ENCODE peak calls at places on chromosomes 7 and 10, in seven cellular contexts. S is adrenal gland, E is HCT116, Z is mammary epithelial cell, Y is PC-9, B is PC-3, U is psoas muscle. M is an unnamed sample.
A peak's percentile ranks its signal among the peaks of the same experiment; 100 is the strongest.

GRCh38 chr10:100878291-100878910 is 34.4 kb upstream of the SLF2 start:
- DNase-seq in S (peak; percentile 85), E (peak; percentile 82), Z (peak; percentile 46), Y (peak; percentile 46), B (peak; percentile 71), U (peak; percentile 34), M (no peak)

GRCh38 chr10:72449842-72450495 is 95.2 kb upstream of the DNAJB12 start:
- DNase-seq in S (no peak), E (no peak), Z (no peak), Y (no peak), B (no peak), U (no peak), M (no peak)

GRCh38 chr10:99993994-99994689 is 15.6 kb downstream of the DNMBP start:
- DNase-seq in S (peak; percentile 87), E (no peak), Z (no peak), Y (no peak), B (peak; percentile 20), U (peak; percentile 52), M (peak; percentile 65)

GRCh38 chr7:1235501-1236131 is 2.9 kb downstream of the UNCX start:
- DNase-seq in S (no peak), E (no peak), Z (peak; percentile 23), Y (no peak), B (no peak), U (no peak), M (no peak)

GRCh38 chr7:47786557-47787248 is 161.6 kb downstream of the PKD1L1 start:
- DNase-seq in S (peak; percentile 92), E (peak; percentile 91), Z (peak; percentile 99), Y (peak; percentile 99), B (peak; percentile 98), U (peak; percentile 57), M (no peak)

GRCh38 chr10:118712930-118713634 is 41.7 kb downstream of the CACUL1 start:
- DNase-seq in S (no peak), E (no peak), Z (no peak), Y (no peak), B (no peak), U (no peak), M (no peak)

GRCh38 chr7:80249619-80250305 is 115.1 kb downstream of the GNAI1 start:
- DNase-seq in S (no peak), E (no peak), Z (no peak), Y (no peak), B (no peak), U (no peak), M (no peak)

GRCh38 chr7:39565538-39565937 is 666 bp upstream of the YAE1 start:
- DNase-seq in S (no peak), E (no peak), Z (peak; percentile 28), Y (no peak), B (peak; percentile 78), U (no peak), M (no peak)

GRCh38 chr7:72493850-72494661 is 81.9 kb upstream of the CALN1 start:
- DNase-seq in S (peak; percentile 86), E (peak; percentile 51), Z (peak; percentile 42), Y (peak; percentile 40), B (peak; percentile 76), U (peak; percentile 24), M (peak; percentile 72)

GRCh38 chr7:36286241-36286640 is 103.4 kb upstream of the ANLN start:
- DNase-seq in S (no peak), E (no peak), Z (no peak), Y (no peak), B (no peak), U (no peak), M (no peak)

GRCh38 chr10:102869290-102870198 is at the start of gene AS3MT:
- DNase-seq in S (peak; percentile 72), E (no peak), Z (no peak), Y (peak; percentile 18), B (peak; percentile 23), U (peak; percentile 31), M (peak; percentile 73)

GRCh38 chr10:48266528-48266927 is 8.0 kb downstream of the FRMPD2 start:
- DNase-seq in S (no peak), E (no peak), Z (no peak), Y (no peak), B (no peak), U (no peak), M (no peak)

GRCh38 chr10:48470893-48471805 is 133.7 kb downstream of the ARHGAP22 start:
- DNase-seq in S (peak; percentile 33), E (no peak), Z (peak; percentile 95), Y (no peak), B (no peak), U (no peak), M (peak; percentile 54)

GRCh38 chr10:70928140-70928539 is 39.8 kb upstream of the PCBD1 start:
- DNase-seq in S (no peak), E (no peak), Z (no peak), Y (no peak), B (no peak), U (no peak), M (no peak)

DNA sequence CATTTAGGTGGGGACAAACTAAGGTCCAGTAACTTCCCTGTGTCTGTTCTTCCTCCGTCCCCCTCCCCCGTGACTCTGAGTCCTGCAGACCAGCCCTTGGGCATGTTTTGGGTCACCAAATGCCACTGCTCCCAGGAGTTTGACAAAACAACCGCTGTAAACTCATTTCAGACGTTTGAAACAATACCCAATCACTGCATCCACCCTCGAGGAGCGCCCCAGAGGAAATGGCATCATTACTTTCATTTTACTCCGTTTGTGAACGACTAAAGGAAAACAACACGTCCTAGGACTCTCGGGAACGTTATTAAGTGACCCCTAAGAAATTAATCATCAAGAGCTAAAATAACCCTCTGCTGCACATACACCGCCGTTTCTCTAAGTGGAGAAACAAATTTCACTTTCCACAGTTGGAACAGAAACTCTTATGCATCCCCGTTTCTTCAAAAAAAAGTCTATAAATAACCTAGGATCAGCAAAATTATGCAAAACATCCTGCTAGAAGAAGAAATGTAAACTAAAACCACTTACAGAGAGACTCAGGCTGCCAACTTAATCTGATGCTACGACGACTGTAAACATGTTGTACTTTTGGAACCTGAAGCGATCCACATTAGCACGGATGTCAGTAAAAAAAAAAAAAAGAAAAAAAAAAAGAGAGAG is 109.9 kb upstream of the EFCAB10 start:
- DNase-seq in S (peak; percentile 63), E (no peak), Z (no peak), Y (no peak), B (peak; percentile 35), U (no peak), M (no peak)
- H3K4me3 ChIP-seq in S (peak overlapping the region; percentile 46), E (no peak overlapping the region), Z (no peak overlapping the region), Y (peak overlapping the region; percentile 35), B (peak overlapping the region; percentile 67), U (peak overlapping the region; percentile 69), M (peak overlapping the region; percentile 53)

GRCh38 chr7:49771427-49772176 is 1.8 kb upstream of the VWC2 start:
- DNase-seq in S (no peak), E (no peak), Z (no peak), Y (no peak), B (no peak), U (no peak), M (no peak)

GRCh38 chr7:49774459-49775064 is 1.1 kb downstream of the VWC2 start:
- DNase-seq in S (no peak), E (no peak), Z (no peak), Y (no peak), B (no peak), U (no peak), M (no peak)

GRCh38 chr7:49775065-49775948 is 1.9 kb downstream of the VWC2 start:
- DNase-seq in S (no peak), E (no peak), Z (no peak), Y (no peak), B (no peak), U (no peak), M (no peak)

GRCh38 chr7:49773939-49774458 is 561 bp downstream of the VWC2 start:
- DNase-seq in S (no peak), E (no peak), Z (no peak), Y (no peak), B (no peak), U (no peak), M (no peak)

GRCh38 chr7:49773082-49773938 is at the start of gene VWC2:
- DNase-seq in S (no peak), E (no peak), Z (no peak), Y (no peak), B (no peak), U (peak; percentile 14), M (no peak)
- H3K27me3 ChIP-seq in S (peaks cover 34% of the 10 kb centered on the region), E (no peaks in the 10 kb centered on the region), Z (peaks cover 40% of the 10 kb centered on the region), Y (no peaks in the 10 kb centered on the region), B (no peaks in the 10 kb centered on the region), U (peaks cover 26% of the 10 kb centered on the region), M (peaks cover 60% of the 10 kb centered on the region)

GRCh38 chr10:57849726-57850357 is 417.9 kb downstream of the IPMK start:
- DNase-seq in S (no peak), E (no peak), Z (peak; percentile 13), Y (no peak), B (peak; percentile 67), U (no peak), M (no peak)
- TF ChIP-seq CTCF in S (peak; percentile 33), E (peak; percentile 31), Z (peak; percentile 53), Y (peak; percentile 75), B (peak; percentile 89), U (no peak), M (peak; percentile 37)

GRCh38 chr7:93043393-93043985 is 74.3 kb downstream of the SAMD9 start:
- DNase-seq in S (no peak), E (peak; percentile 32), Z (peak; percentile 97), Y (peak; percentile 75), B (no peak), U (peak; percentile 25), M (no peak)
- H3K4me3 ChIP-seq in S (no peak overlapping the region), E (peak overlapping the region; percentile 37), Z (peak overlapping the region; percentile 28), Y (no peak overlapping the region), B (no peak overlapping the region), U (peak overlapping the region; percentile 31), M (no peak overlapping the region)

GRCh38 chr7:151316896-151317295 is 24.7 kb upstream of the NUB1 start:
- DNase-seq in S (no peak), E (no peak), Z (no peak), Y (no peak), B (no peak), U (no peak), M (no peak)
- H3K27me3 ChIP-seq in S (no peaks in the 10 kb centered on the region), E (no peaks in the 10 kb centered on the region), Z (no peaks in the 10 kb centered on the region), Y (no peaks in the 10 kb centered on the region), B (no peaks in the 10 kb centered on the region), U (no peaks in the 10 kb centered on the region), M (no peaks in the 10 kb centered on the region)

DNA sequence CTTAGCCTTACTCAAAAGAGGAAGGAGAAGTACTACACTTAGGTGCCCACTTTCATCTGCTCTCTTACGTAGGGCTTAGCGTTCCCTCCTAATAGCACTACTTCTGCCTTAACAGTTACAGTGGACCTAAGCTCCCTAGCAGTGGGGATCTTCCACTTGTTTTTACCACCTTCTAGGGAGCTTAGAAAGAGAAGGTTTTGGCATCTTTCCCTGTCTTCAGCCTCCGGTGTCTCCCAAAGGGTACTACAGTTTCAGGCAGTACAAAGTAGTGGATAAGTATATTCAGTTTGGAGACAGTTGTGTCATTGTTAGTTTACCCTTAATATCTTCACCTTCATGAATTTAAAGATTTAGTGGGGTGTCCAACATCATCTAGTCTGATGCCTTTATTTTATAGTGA is 14.6 kb downstream of the CHRM2 start:
- DNase-seq in S (no peak), E (no peak), Z (no peak), Y (no peak), B (no peak), U (no peak), M (no peak)
- TF ChIP-seq CTCF in S (no peak), E (no peak), Z (no peak), Y (no peak), B (no peak), U (no peak), M (no peak)

M was measured in upper lobe of right lung.